ENCODE peak calls at places on chromosomes 13 and 19, in seven cellular contexts. M is H1, P is K562, G is SK-N-SH, S is HCT116, W is HepG2, B is GM12878. V is an unnamed sample.
A peak's percentile ranks its signal among the peaks of the same experiment; 100 is the strongest.

GRCh38 chr19:41000310-41000737 is 9.2 kb downstream of the CYP2B6 start:
- DNase-seq in M (no peak), P (no peak), G (no peak), S (peak; percentile 73), W (peak; percentile 55), B (no peak), V (no peak)

GRCh38 chr19:37551123-37551993 is 43.2 kb downstream of the ZNF571 start:
- DNase-seq in M (no peak), P (peak; percentile 64), G (peak; percentile 95), S (no peak), W (no peak), B (no peak), V (peak; percentile 20)

GRCh38 chr19:47321582-47321981 is 10.4 kb upstream of the C5AR2 start:
- DNase-seq in M (no peak), P (no peak), G (no peak), S (no peak), W (no peak), B (no peak), V (no peak)

GRCh38 chr13:102758842-102759241 is 14.7 kb downstream of the TEX30 start:
- DNase-seq in M (no peak), P (no peak), G (no peak), S (no peak), W (no peak), B (no peak), V (no peak)

GRCh38 chr19:14544047-14544446 is 14.7 kb downstream of the TECR start:
- DNase-seq in M (no peak), P (peak; percentile 64), G (peak; percentile 16), S (no peak), W (no peak), B (no peak), V (no peak)

GRCh38 chr13:27481766-27482165 is 31.4 kb upstream of the MTIF3 start:
- DNase-seq in M (peak; percentile 58), P (peak; percentile 65), G (peak; percentile 65), S (peak; percentile 37), W (peak; percentile 37), B (no peak), V (peak; percentile 60)

GRCh38 chr19:53463263-53463662 is 4.3 kb upstream of the ZNF813 start:
- DNase-seq in M (peak; percentile 80), P (peak; percentile 60), G (peak; percentile 79), S (no peak), W (no peak), B (no peak), V (peak; percentile 64)

GRCh38 chr13:23696610-23697009 is 126.4 kb downstream of the TNFRSF19 start:
- DNase-seq in M (no peak), P (no peak), G (no peak), S (no peak), W (no peak), B (no peak), V (no peak)

GRCh38 chr19:35040826-35041547 is 534 bp upstream of the HPN start:
- DNase-seq in M (no peak), P (peak; percentile 84), G (no peak), S (no peak), W (peak; percentile 96), B (no peak), V (peak; percentile 71)

GRCh38 chr19:14061081-14061749 is 661 bp downstream of the PALM3 start:
- DNase-seq in M (no peak), P (no peak), G (peak; percentile 10), S (no peak), W (peak; percentile 57), B (no peak), V (no peak)

GRCh38 chr13:79519252-79519651 is 38.3 kb downstream of the NDFIP2 start:
- DNase-seq in M (no peak), P (no peak), G (no peak), S (no peak), W (no peak), B (no peak), V (no peak)

GRCh38 chr19:58562126-58563033 is 4.0 kb upstream of the UBE2M start:
- DNase-seq in M (no peak), P (no peak), G (peak; percentile 60), S (no peak), W (no peak), B (no peak), V (peak; percentile 24)

GRCh38 chr13:105969761-105970160 is 565.7 kb downstream of the EFNB2 start:
- DNase-seq in M (no peak), P (no peak), G (no peak), S (peak; percentile 38), W (no peak), B (no peak), V (no peak)

GRCh38 chr13:23377603-23378002 is 55.9 kb downstream of the SACS start:
- DNase-seq in M (no peak), P (no peak), G (no peak), S (no peak), W (no peak), B (no peak), V (no peak)

GRCh38 chr19:38977445-38978314 is 2.1 kb upstream of the FBXO17 start:
- DNase-seq in M (no peak), P (no peak), G (no peak), S (no peak), W (no peak), B (peak; percentile 80), V (no peak)

GRCh38 chr13:55517312-55517711 is 1623.4 kb upstream of the PRR20A start:
- DNase-seq in M (no peak), P (no peak), G (peak; percentile 1), S (no peak), W (no peak), B (no peak), V (peak; percentile 30)

GRCh38 chr13:58059624-58060023 is 428.1 kb downstream of the PCDH17 start:
- DNase-seq in M (no peak), P (no peak), G (no peak), S (no peak), W (no peak), B (no peak), V (no peak)

GRCh38 chr13:73367886-73368285 is 309.1 kb downstream of the KLF5 start:
- DNase-seq in M (no peak), P (no peak), G (no peak), S (no peak), W (no peak), B (no peak), V (no peak)
- TF ChIP-seq JUND in M (no peak), P (no peak), G (no peak), S (no peak), W (no peak), B (no peak), V (no peak)

GRCh38 chr19:45035755-45036154 is 3.1 kb upstream of the CLASRP start:
- DNase-seq in M (no peak), P (no peak), G (no peak), S (no peak), W (no peak), B (no peak), V (no peak)

GRCh38 chr19:45037393-45038169 is 1.3 kb upstream of the CLASRP start:
- DNase-seq in M (no peak), P (no peak), G (no peak), S (no peak), W (no peak), B (no peak), V (no peak)

GRCh38 chr19:45041125-45041524 is 2.3 kb downstream of the CLASRP start:
- DNase-seq in M (no peak), P (no peak), G (no peak), S (no peak), W (no peak), B (no peak), V (no peak)

GRCh38 chr19:45038931-45039893 is at the start of gene CLASRP:
- DNase-seq in M (no peak), P (peak; percentile 93), G (peak; percentile 98), S (peak; percentile 71), W (peak; percentile 71), B (peak; percentile 44), V (peak; percentile 53)

GRCh38 chr19:45040059-45040767 is 1.4 kb downstream of the CLASRP start:
- DNase-seq in M (no peak), P (no peak), G (no peak), S (no peak), W (no peak), B (no peak), V (no peak)
- TF ChIP-seq JUND in M (no peak), P (no peak), G (no peak), S (no peak), W (no peak), B (no peak), V (no peak)

GRCh38 chr19:33488826-33489225 is 32.8 kb downstream of the PEPD start:
- DNase-seq in M (no peak), P (no peak), G (no peak), S (no peak), W (no peak), B (no peak), V (no peak)

GRCh38 chr19:33490041-33490451 is 31.5 kb downstream of the PEPD start:
- DNase-seq in M (no peak), P (no peak), G (peak; percentile 17), S (no peak), W (no peak), B (no peak), V (no peak)

GRCh38 chr19:33486936-33487793 is 34.4 kb downstream of the PEPD start:
- DNase-seq in M (no peak), P (no peak), G (peak; percentile 16), S (no peak), W (no peak), B (no peak), V (no peak)

GRCh38 chr19:33486407-33486806 is 35.2 kb downstream of the PEPD start:
- DNase-seq in M (no peak), P (no peak), G (no peak), S (no peak), W (no peak), B (no peak), V (no peak)

GRCh38 chr19:33487901-33488817 is 33.4 kb downstream of the PEPD start:
- DNase-seq in M (no peak), P (no peak), G (peak; percentile 30), S (no peak), W (no peak), B (no peak), V (no peak)
- TF ChIP-seq JUND in M (no peak), P (no peak), G (no peak), S (no peak), W (no peak), B (no peak), V (no peak)

DNA sequence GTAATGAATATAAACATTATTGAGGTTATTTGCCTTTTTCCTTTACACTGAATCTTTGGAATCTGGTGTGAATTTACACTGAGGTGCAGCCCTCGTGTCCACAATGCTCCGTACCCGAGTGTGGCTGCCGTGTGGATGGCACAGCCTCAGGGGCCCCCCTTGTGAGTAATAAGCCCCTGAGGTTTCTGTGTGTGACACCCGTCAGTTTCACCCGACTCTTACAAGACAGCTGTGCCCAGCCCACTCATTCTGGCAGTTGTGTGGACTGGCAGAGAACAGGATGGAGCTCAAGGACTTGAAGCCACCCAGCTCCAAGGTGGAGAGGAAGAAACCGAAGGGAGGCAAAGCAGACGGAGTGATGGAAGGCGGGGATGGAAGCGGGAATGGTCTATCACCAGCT is 7.8 kb downstream of the PROZ start:
- DNase-seq in M (no peak), P (no peak), G (no peak), S (no peak), W (no peak), B (no peak), V (no peak)
- TF ChIP-seq JUND in M (no peak), P (no peak), G (no peak), S (no peak), W (no peak), B (no peak), V (no peak)

GRCh38 chr13:50577806-50578205 is 265.7 kb downstream of the DLEU7 start:
- DNase-seq in M (no peak), P (no peak), G (no peak), S (no peak), W (no peak), B (no peak), V (no peak)
- TF ChIP-seq JUND in M (no peak), P (no peak), G (no peak), S (no peak), W (no peak), B (no peak), V (no peak)

V was measured in T47D.